ENCODE peak calls at places on chromosomes 1 and 21, in eight cellular contexts. One of them, this sample, is unnamed.

GRCh38 chr21:41360072-41360821 is 1.6 kb upstream of the MX2 start:
- DNase-seq in NT2/D1: no peak
- DNase-seq in stimulated activated naive CD4-positive, alpha-beta T cell: no peak
- DNase-seq in naive B cell: no peak
- DNase-seq in cardiac muscle cell: peak
- DNase-seq in hepatic stellate cell: no peak
- DNase-seq in activated CD8-positive, alpha-beta memory T cell treated with anti-CD3 and anti-CD28 coated beads, Interleukin-2, amount 50 U/mL, for 48 hours: no peak
- DNase-seq in naive thymus-derived CD4-positive, alpha-beta T cell: no peak
- DNase-seq in this sample: no peak

GRCh38 chr1:173175514-173176146 is 31.5 kb downstream of the TNFSF4 start:
- DNase-seq in NT2/D1: no peak
- DNase-seq in hepatic stellate cell: no peak
- DNase-seq in naive thymus-derived CD4-positive, alpha-beta T cell: peak
- DNase-seq in stimulated activated naive CD4-positive, alpha-beta T cell: no peak
- DNase-seq in activated CD8-positive, alpha-beta memory T cell treated with anti-CD3 and anti-CD28 coated beads, Interleukin-2, amount 50 U/mL, for 48 hours: no peak
- DNase-seq in naive B cell: peak
- DNase-seq in cardiac muscle cell: peak
- DNase-seq in this sample: no peak

GRCh38 chr1:27504588-27505419 is 14.8 kb upstream of the WASF2 start:
- DNase-seq in cardiac muscle cell: peak
- DNase-seq in activated CD8-positive, alpha-beta memory T cell treated with anti-CD3 and anti-CD28 coated beads, Interleukin-2, amount 50 U/mL, for 48 hours: no peak
- DNase-seq in naive thymus-derived CD4-positive, alpha-beta T cell: no peak
- DNase-seq in hepatic stellate cell: peak
- DNase-seq in naive B cell: no peak
- DNase-seq in stimulated activated naive CD4-positive, alpha-beta T cell: no peak
- DNase-seq in NT2/D1: no peak
- DNase-seq in this sample: no peak

GRCh38 chr21:40404319-40404906 is 442.5 kb downstream of the DSCAM start:
- DNase-seq in cardiac muscle cell: no peak
- DNase-seq in activated CD8-positive, alpha-beta memory T cell treated with anti-CD3 and anti-CD28 coated beads, Interleukin-2, amount 50 U/mL, for 48 hours: no peak
- DNase-seq in naive thymus-derived CD4-positive, alpha-beta T cell: no peak
- DNase-seq in NT2/D1: no peak
- DNase-seq in naive B cell: no peak
- DNase-seq in stimulated activated naive CD4-positive, alpha-beta T cell: no peak
- DNase-seq in hepatic stellate cell: no peak
- DNase-seq in this sample: no peak

GRCh38 chr1:45038661-45039364 is 26.8 kb downstream of the UROD start:
- DNase-seq in cardiac muscle cell: no peak
- DNase-seq in NT2/D1: no peak
- DNase-seq in hepatic stellate cell: no peak
- DNase-seq in stimulated activated naive CD4-positive, alpha-beta T cell: no peak
- DNase-seq in naive B cell: no peak
- DNase-seq in activated CD8-positive, alpha-beta memory T cell treated with anti-CD3 and anti-CD28 coated beads, Interleukin-2, amount 50 U/mL, for 48 hours: no peak
- DNase-seq in naive thymus-derived CD4-positive, alpha-beta T cell: no peak
- DNase-seq in this sample: no peak

GRCh38 chr1:183471748-183472487 is 381 bp upstream of the SMG7 start:
- DNase-seq in NT2/D1: peak
- DNase-seq in hepatic stellate cell: peak
- DNase-seq in naive thymus-derived CD4-positive, alpha-beta T cell: peak
- DNase-seq in stimulated activated naive CD4-positive, alpha-beta T cell: peak
- DNase-seq in naive B cell: peak
- DNase-seq in cardiac muscle cell: peak
- DNase-seq in activated CD8-positive, alpha-beta memory T cell treated with anti-CD3 and anti-CD28 coated beads, Interleukin-2, amount 50 U/mL, for 48 hours: peak
- DNase-seq in this sample: peak

GRCh38 chr1:209511169-209511568 is 72.3 kb upstream of the CAMK1G start:
- DNase-seq in cardiac muscle cell: no peak
- DNase-seq in hepatic stellate cell: no peak
- DNase-seq in stimulated activated naive CD4-positive, alpha-beta T cell: no peak
- DNase-seq in activated CD8-positive, alpha-beta memory T cell treated with anti-CD3 and anti-CD28 coated beads, Interleukin-2, amount 50 U/mL, for 48 hours: no peak
- DNase-seq in NT2/D1: no peak
- DNase-seq in naive B cell: no peak
- DNase-seq in naive thymus-derived CD4-positive, alpha-beta T cell: no peak
- DNase-seq in this sample: no peak

GRCh38 chr1:91884459-91885290 is 1.3 kb downstream of the TGFBR3 start:
- DNase-seq in naive B cell: no peak
- DNase-seq in hepatic stellate cell: no peak
- DNase-seq in stimulated activated naive CD4-positive, alpha-beta T cell: no peak
- DNase-seq in activated CD8-positive, alpha-beta memory T cell treated with anti-CD3 and anti-CD28 coated beads, Interleukin-2, amount 50 U/mL, for 48 hours: peak
- DNase-seq in cardiac muscle cell: peak
- DNase-seq in naive thymus-derived CD4-positive, alpha-beta T cell: peak
- DNase-seq in NT2/D1: no peak
- DNase-seq in this sample: peak

GRCh38 chr1:21260405-21261129 is 29.7 kb downstream of the ECE1 start:
- DNase-seq in naive B cell: no peak
- DNase-seq in activated CD8-positive, alpha-beta memory T cell treated with anti-CD3 and anti-CD28 coated beads, Interleukin-2, amount 50 U/mL, for 48 hours: no peak
- DNase-seq in NT2/D1: no peak
- DNase-seq in stimulated activated naive CD4-positive, alpha-beta T cell: no peak
- DNase-seq in hepatic stellate cell: no peak
- DNase-seq in cardiac muscle cell: peak
- DNase-seq in naive thymus-derived CD4-positive, alpha-beta T cell: no peak
- DNase-seq in this sample: no peak

GRCh38 chr1:151494741-151495281 is 16.4 kb upstream of the CGN start:
- DNase-seq in activated CD8-positive, alpha-beta memory T cell treated with anti-CD3 and anti-CD28 coated beads, Interleukin-2, amount 50 U/mL, for 48 hours: no peak
- DNase-seq in hepatic stellate cell: no peak
- DNase-seq in stimulated activated naive CD4-positive, alpha-beta T cell: no peak
- DNase-seq in naive B cell: no peak
- DNase-seq in NT2/D1: no peak
- DNase-seq in naive thymus-derived CD4-positive, alpha-beta T cell: no peak
- DNase-seq in cardiac muscle cell: peak
- DNase-seq in this sample: no peak

GRCh38 chr1:84653130-84653680 is 37.1 kb downstream of the SSX2IP start:
- DNase-seq in activated CD8-positive, alpha-beta memory T cell treated with anti-CD3 and anti-CD28 coated beads, Interleukin-2, amount 50 U/mL, for 48 hours: no peak
- DNase-seq in stimulated activated naive CD4-positive, alpha-beta T cell: no peak
- DNase-seq in hepatic stellate cell: peak
- DNase-seq in NT2/D1: no peak
- DNase-seq in naive B cell: no peak
- DNase-seq in naive thymus-derived CD4-positive, alpha-beta T cell: no peak
- DNase-seq in cardiac muscle cell: no peak
- DNase-seq in this sample: no peak

GRCh38 chr1:195096051-195096521 is 1512.2 kb downstream of the KCNT2 start:
- DNase-seq in naive thymus-derived CD4-positive, alpha-beta T cell: no peak
- DNase-seq in NT2/D1: no peak
- DNase-seq in activated CD8-positive, alpha-beta memory T cell treated with anti-CD3 and anti-CD28 coated beads, Interleukin-2, amount 50 U/mL, for 48 hours: no peak
- DNase-seq in hepatic stellate cell: no peak
- DNase-seq in stimulated activated naive CD4-positive, alpha-beta T cell: no peak
- DNase-seq in naive B cell: no peak
- DNase-seq in cardiac muscle cell: no peak
- DNase-seq in this sample: no peak

GRCh38 chr1:101098907-101099306 is 73.3 kb upstream of the DPH5 start:
- DNase-seq in naive B cell: no peak
- DNase-seq in naive thymus-derived CD4-positive, alpha-beta T cell: no peak
- DNase-seq in stimulated activated naive CD4-positive, alpha-beta T cell: no peak
- DNase-seq in activated CD8-positive, alpha-beta memory T cell treated with anti-CD3 and anti-CD28 coated beads, Interleukin-2, amount 50 U/mL, for 48 hours: no peak
- DNase-seq in hepatic stellate cell: no peak
- DNase-seq in cardiac muscle cell: no peak
- DNase-seq in NT2/D1: no peak
- DNase-seq in this sample: no peak

GRCh38 chr1:43058545-43059360 is 100.1 kb upstream of the SLC2A1 start:
- DNase-seq in cardiac muscle cell: peak
- DNase-seq in naive thymus-derived CD4-positive, alpha-beta T cell: no peak
- DNase-seq in naive B cell: no peak
- DNase-seq in hepatic stellate cell: peak
- DNase-seq in stimulated activated naive CD4-positive, alpha-beta T cell: no peak
- DNase-seq in activated CD8-positive, alpha-beta memory T cell treated with anti-CD3 and anti-CD28 coated beads, Interleukin-2, amount 50 U/mL, for 48 hours: peak
- DNase-seq in NT2/D1: no peak
- DNase-seq in this sample: no peak

GRCh38 chr1:184691719-184692324 is 62.8 kb downstream of the EDEM3 start:
- DNase-seq in NT2/D1: peak
- DNase-seq in naive B cell: no peak
- DNase-seq in cardiac muscle cell: peak
- DNase-seq in naive thymus-derived CD4-positive, alpha-beta T cell: no peak
- DNase-seq in hepatic stellate cell: peak
- DNase-seq in stimulated activated naive CD4-positive, alpha-beta T cell: no peak
- DNase-seq in activated CD8-positive, alpha-beta memory T cell treated with anti-CD3 and anti-CD28 coated beads, Interleukin-2, amount 50 U/mL, for 48 hours: no peak
- DNase-seq in this sample: no peak